ENCODE peak calls at places on chromosomes 2 and 18, in seven cellular contexts. V is fibroblast of lung, O is upper lobe of right lung, A is AG08395, B is GM12891, P is ureter, U is AG04450. E is an unnamed sample.

GRCh38 chr2:15031745-15032240 is 399.3 kb downstream of the LRATD1 start:
- DNase-seq in V (no peak), O (no peak), A (no peak), B (no peak), P (no peak), U (no peak), E (no peak)

GRCh38 chr2:158131919-158132566 is 30.4 kb downstream of the UPP2 start:
- DNase-seq in V (no peak), O (no peak), A (no peak), B (no peak), P (no peak), U (no peak), E (no peak)

GRCh38 chr2:189285962-189286648 is 106.5 kb upstream of the COL5A2 start:
- DNase-seq in V (peak; percentile 93), O (no peak), A (peak; percentile 80), B (no peak), P (no peak), U (peak; percentile 70), E (no peak)

GRCh38 chr2:229805559-229805958 is 91.2 kb upstream of the DNER start:
- DNase-seq in V (no peak), O (no peak), A (no peak), B (no peak), P (no peak), U (no peak), E (no peak)

GRCh38 chr18:23178661-23179081 is 43.4 kb downstream of the CABLES1 start:
- DNase-seq in V (no peak), O (no peak), A (no peak), B (no peak), P (no peak), U (no peak), E (no peak)

GRCh38 chr18:21958707-21959457 is 210.5 kb upstream of the GATA6 start:
- DNase-seq in V (no peak), O (no peak), A (no peak), B (no peak), P (no peak), U (no peak), E (no peak)

GRCh38 chr2:46874236-46874929 is 41.2 kb downstream of the MCFD2 start:
- DNase-seq in V (peak; percentile 58), O (peak; percentile 54), A (no peak), B (no peak), P (no peak), U (no peak), E (no peak)

GRCh38 chr2:125837108-125837507 is 818.9 kb upstream of the GYPC start:
- DNase-seq in V (no peak), O (no peak), A (no peak), B (no peak), P (no peak), U (no peak), E (peak; percentile 49)

GRCh38 chr2:229160180-229160579 is 110.9 kb downstream of the PID1 start:
- DNase-seq in V (no peak), O (no peak), A (no peak), B (no peak), P (no peak), U (no peak), E (no peak)

GRCh38 chr2:229910832-229911412 is 10.9 kb downstream of the TRIP12 start:
- DNase-seq in V (peak; percentile 31), O (no peak), A (no peak), B (no peak), P (no peak), U (no peak), E (no peak)

GRCh38 chr2:164275659-164276058 is 345.6 kb downstream of the GRB14 start:
- DNase-seq in V (no peak), O (no peak), A (no peak), B (no peak), P (no peak), U (no peak), E (no peak)

GRCh38 chr2:217798743-217799552 is 203.8 kb downstream of the TNS1 start:
- DNase-seq in V (no peak), O (no peak), A (no peak), B (peak; percentile 59), P (peak; percentile 28), U (no peak), E (peak; percentile 29)

GRCh38 chr2:240925576-240926515 is 19.7 kb downstream of the CROCC2 start:
- DNase-seq in V (no peak), O (peak; percentile 63), A (no peak), B (no peak), P (peak; percentile 42), U (no peak), E (no peak)

GRCh38 chr2:71166812-71167211 is 36.4 kb downstream of the MPHOSPH10 start:
- DNase-seq in V (no peak), O (no peak), A (no peak), B (no peak), P (no peak), U (no peak), E (no peak)

GRCh38 chr2:114442545-114442944 is at the start of gene DPP10:
- DNase-seq in V (peak; percentile 1), O (no peak), A (no peak), B (no peak), P (no peak), U (no peak), E (peak; percentile 76)

GRCh38 chr2:231138699-231139098 is 13.9 kb upstream of the HTR2B start:
- DNase-seq in V (peak; percentile 86), O (no peak), A (no peak), B (no peak), P (no peak), U (peak; percentile 46), E (no peak)

GRCh38 chr2:236679906-236680305 is 110.3 kb downstream of the ACKR3 start:
- DNase-seq in V (peak; percentile 88), O (no peak), A (peak; percentile 26), B (no peak), P (no peak), U (no peak), E (no peak)

GRCh38 chr2:239896075-239896474 is 129.1 kb downstream of the NDUFA10 start:
- DNase-seq in V (no peak), O (no peak), A (no peak), B (no peak), P (peak; percentile 25), U (no peak), E (no peak)

GRCh38 chr2:187586091-187586632 is 31.9 kb upstream of the TFPI start:
- DNase-seq in V (peak; percentile 66), O (no peak), A (peak; percentile 3), B (no peak), P (no peak), U (no peak), E (no peak)

GRCh38 chr2:208407667-208408066 is 1.1 kb downstream of the PTH2R start:
- DNase-seq in V (peak; percentile 13), O (no peak), A (no peak), B (no peak), P (no peak), U (no peak), E (no peak)

GRCh38 chr2:69693472-69694450 is 48.2 kb upstream of the ANXA4 start:
- DNase-seq in V (no peak), O (no peak), A (no peak), B (no peak), P (no peak), U (no peak), E (no peak)

GRCh38 chr2:180442860-180443644 is 436.0 kb upstream of the CWC22 start:
- DNase-seq in V (no peak), O (no peak), A (no peak), B (no peak), P (no peak), U (no peak), E (no peak)

GRCh38 chr2:201358684-201359083 is 1.5 kb upstream of the FLACC1 start:
- DNase-seq in V (peak; percentile 66), O (no peak), A (peak; percentile 85), B (no peak), P (no peak), U (peak; percentile 71), E (no peak)

GRCh38 chr18:32469190-32469611 is 1.5 kb downstream of the GAREM1 start:
- DNase-seq in V (peak; percentile 41), O (no peak), A (peak; percentile 35), B (no peak), P (peak; percentile 54), U (no peak), E (peak; percentile 54)

GRCh38 chr18:24114924-24115549 is 23.8 kb upstream of the CABYR start:
- DNase-seq in V (peak; percentile 21), O (no peak), A (no peak), B (no peak), P (no peak), U (no peak), E (no peak)

GRCh38 chr2:105769504-105769903 is 24.8 kb downstream of the NCK2 start:
- DNase-seq in V (no peak), O (no peak), A (no peak), B (no peak), P (no peak), U (no peak), E (peak; percentile 56)

GRCh38 chr18:58687871-58688308 is 16.6 kb downstream of the MALT1 start:
- DNase-seq in V (no peak), O (no peak), A (no peak), B (no peak), P (no peak), U (no peak), E (no peak)

GRCh38 chr2:239274391-239275001 is 126.3 kb downstream of the HDAC4 start:
- DNase-seq in V (peak; percentile 60), O (peak; percentile 63), A (peak; percentile 79), B (no peak), P (peak; percentile 47), U (no peak), E (peak; percentile 57)

GRCh38 chr2:4992226-4992625 is 700.0 kb upstream of the SOX11 start:
- DNase-seq in V (peak; percentile 23), O (no peak), A (no peak), B (no peak), P (no peak), U (no peak), E (no peak)

GRCh38 chr18:55433140-55433539 is 154.9 kb downstream of the TCF4 start:
- DNase-seq in V (no peak), O (no peak), A (no peak), B (no peak), P (no peak), U (no peak), E (no peak)

GRCh38 chr2:5982911-5983310 is 290.7 kb downstream of the SOX11 start:
- DNase-seq in V (no peak), O (no peak), A (no peak), B (no peak), P (no peak), U (no peak), E (no peak)

GRCh38 chr18:9952633-9953416 is 39.0 kb downstream of the VAPA start:
- DNase-seq in V (no peak), O (no peak), A (peak; percentile 41), B (no peak), P (no peak), U (no peak), E (no peak)

GRCh38 chr2:128584296-128584900 is 265.7 kb upstream of the HS6ST1 start:
- DNase-seq in V (peak; percentile 90), O (no peak), A (peak; percentile 71), B (no peak), P (no peak), U (peak; percentile 69), E (no peak)

GRCh38 chr2:171723724-171724683 is 36.7 kb downstream of the DYNC1I2 start:
- DNase-seq in V (peak; percentile 23), O (no peak), A (no peak), B (no peak), P (no peak), U (no peak), E (peak; percentile 54)

GRCh38 chr2:46966576-46966975 is 51.0 kb upstream of the MCFD2 start:
- DNase-seq in V (no peak), O (no peak), A (no peak), B (no peak), P (no peak), U (no peak), E (no peak)